ENCODE peak calls at places on chromosomes 3 and 15, in eight cellular contexts. J is B cell, P is keratinocyte, G is mesothelial cell of epicardium, M is SK-N-SH, H is kidney epithelial cell, L is neural progenitor cell, U is GM23338. W is an unnamed sample.

GRCh38 chr3:9072667-9073009 is 109.4 kb upstream of the RAD18 start:
- DNase-seq in P (no peak), G (no peak), U (no peak), J (no peak), H (no peak), M (no peak), L (no peak), W (no peak)

GRCh38 chr15:48360841-48361240 is 29.6 kb downstream of the DUT start:
- DNase-seq in H (no peak), U (peak), P (no peak), L (no peak), G (no peak), M (no peak), J (no peak), W (no peak)

GRCh38 chr3:38960953-38961622 is 90.7 kb downstream of the SCN11A start:
- DNase-seq in U (peak), M (peak), L (peak), P (no peak), H (no peak), J (no peak), G (no peak), W (no peak)

GRCh38 chr3:54324069-54324468 is 201.7 kb downstream of the CACNA2D3 start:
- DNase-seq in H (no peak), M (no peak), U (no peak), J (no peak), P (no peak), L (no peak), G (no peak), W (no peak)

GRCh38 chr15:37773111-37773860 is 161.2 kb upstream of the TMCO5A start:
- DNase-seq in M (no peak), P (no peak), H (no peak), L (no peak), J (no peak), G (no peak), U (no peak), W (no peak)

GRCh38 chr3:45906681-45907220 is 20.4 kb downstream of the CCR9 start:
- DNase-seq in H (no peak), P (no peak), M (peak), J (peak), U (peak), L (peak), G (no peak), W (no peak)

GRCh38 chr3:23288286-23288685 is 85.2 kb downstream of the UBE2E2 start:
- DNase-seq in U (no peak), P (no peak), L (no peak), J (no peak), H (no peak), M (no peak), G (no peak), W (no peak)

GRCh38 chr3:27114684-27115083 is 254.5 kb downstream of the NEK10 start:
- DNase-seq in U (no peak), J (no peak), P (no peak), H (no peak), L (no peak), G (no peak), M (no peak), W (no peak)

GRCh38 chr15:62262305-62262941 is 97.3 kb upstream of the C2CD4B start:
- DNase-seq in L (no peak), H (no peak), G (no peak), P (no peak), U (peak), M (no peak), J (no peak), W (no peak)

GRCh38 chr3:129542747-129543146 is 228 bp upstream of the H1-8 start:
- DNase-seq in P (no peak), L (no peak), U (no peak), M (no peak), G (no peak), H (no peak), J (no peak), W (no peak)

GRCh38 chr15:29570121-29570930 is 251.9 kb downstream of the TJP1 start:
- DNase-seq in J (no peak), G (no peak), P (no peak), U (peak), L (peak), H (no peak), M (peak), W (no peak)

GRCh38 chr15:82100116-82100795 is 54.4 kb upstream of the MEX3B start:
- DNase-seq in H (no peak), G (no peak), L (peak), U (peak), M (no peak), P (no peak), J (no peak), W (no peak)

GRCh38 chr3:190458040-190458439 is 8.3 kb upstream of the TMEM207 start:
- DNase-seq in G (no peak), M (no peak), L (no peak), J (no peak), U (peak), H (no peak), P (no peak), W (no peak)

GRCh38 chr3:50246517-50246954 is 10.5 kb downstream of the GNAI2 start:
- DNase-seq in P (peak), G (no peak), M (peak), L (peak), H (peak), U (peak), J (no peak), W (peak)

GRCh38 chr15:49875392-49875791 is 243.6 kb downstream of the ATP8B4 start:
- DNase-seq in G (no peak), M (no peak), H (no peak), U (peak), J (no peak), P (no peak), L (no peak), W (no peak)

GRCh38 chr15:38253448-38253847 is 812 bp downstream of the SPRED1 start:
- DNase-seq in U (peak), G (no peak), J (no peak), M (no peak), H (peak), L (peak), P (no peak), W (no peak)

GRCh38 chr15:82105458-82106205 is 59.8 kb upstream of the MEX3B start:
- DNase-seq in L (no peak), U (peak), P (no peak), H (no peak), M (no peak), G (no peak), J (no peak), W (no peak)

GRCh38 chr3:39809181-39809994 is at the start of gene MYRIP:
- DNase-seq in H (no peak), J (no peak), G (peak), U (peak), M (peak), P (no peak), L (peak), W (no peak)

GRCh38 chr15:32981536-32981935 is 213.0 kb downstream of the FMN1 start:
- DNase-seq in P (no peak), M (no peak), L (no peak), G (no peak), U (no peak), J (no peak), H (no peak), W (no peak)

GRCh38 chr3:56251343-56251945 is 216.8 kb downstream of the ERC2 start:
- DNase-seq in G (no peak), U (peak), J (no peak), H (no peak), L (peak), P (no peak), M (peak), W (no peak)

GRCh38 chr15:32952901-32953889 is 235.4 kb downstream of the GREM1 start:
- DNase-seq in M (no peak), L (peak), G (no peak), H (no peak), J (no peak), P (no peak), U (peak), W (no peak)

GRCh38 chr3:185788292-185788691 is 36.5 kb downstream of the IGF2BP2 start:
- DNase-seq in H (no peak), P (no peak), U (no peak), J (no peak), G (no peak), L (no peak), M (no peak), W (no peak)

GRCh38 chr3:38588995-38589937 is 60.2 kb downstream of the SCN5A start:
- DNase-seq in U (no peak), M (no peak), L (no peak), P (no peak), J (peak), H (no peak), G (peak), W (peak)

GRCh38 chr3:124562769-124563168 is 167.5 kb upstream of the UMPS start:
- DNase-seq in J (no peak), L (no peak), H (no peak), U (no peak), P (no peak), G (no peak), M (no peak), W (no peak)

GRCh38 chr15:42331235-42331634 is 28.1 kb upstream of the CAPN3 start:
- DNase-seq in L (no peak), H (no peak), G (no peak), M (no peak), J (no peak), P (no peak), U (no peak), W (no peak)

GRCh38 chr3:101043687-101044078 is 50.5 kb upstream of the ABI3BP start:
- DNase-seq in P (no peak), L (no peak), J (no peak), M (no peak), G (no peak), H (no peak), U (no peak), W (no peak)

GRCh38 chr3:138935864-138936762 is 10.8 kb downstream of the FOXL2 start:
- DNase-seq in P (no peak), G (peak), J (peak), H (no peak), L (peak), U (peak), M (peak), W (no peak)
- TF ChIP-seq CTCF in P (peak), G (peak), J (peak), H (peak), L (peak), U (peak), M (peak), W (peak)

DNA sequence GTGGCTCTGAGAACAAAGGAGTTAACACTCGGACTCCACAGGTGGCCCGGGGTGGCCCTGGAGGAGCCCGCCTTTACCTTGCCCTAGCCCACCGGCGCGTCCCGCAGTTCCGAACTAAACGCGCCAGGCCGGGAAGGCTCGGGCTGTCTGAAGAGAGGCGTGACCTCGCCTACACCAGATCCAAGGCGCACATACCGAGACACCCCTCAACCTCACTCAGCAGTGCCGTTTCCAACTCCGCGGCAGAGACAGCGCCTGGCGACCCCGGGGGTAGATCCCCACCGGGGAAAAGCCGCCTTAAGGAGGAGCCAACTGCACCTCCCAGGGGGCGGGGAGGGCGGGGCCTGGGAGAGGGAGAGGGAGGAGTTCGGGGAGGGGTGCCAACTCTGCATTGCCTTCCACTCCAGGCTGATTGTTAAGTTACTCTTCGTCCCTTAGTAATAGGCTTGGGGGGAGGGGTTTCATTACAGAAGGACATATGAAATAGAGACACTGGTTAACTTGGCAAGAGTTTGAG is at the start of gene DLG1:
- DNase-seq in L (peak), P (peak), G (peak), M (peak), H (no peak), J (peak), U (peak), W (peak)
- TF ChIP-seq CTCF in L (no peak), P (no peak), G (no peak), M (no peak), H (no peak), J (no peak), U (no peak), W (no peak)

GRCh38 chr15:73936181-73936580 is 9.9 kb downstream of the LOXL1 start:
- DNase-seq in M (peak), H (no peak), L (peak), J (no peak), U (peak), P (no peak), G (no peak), W (no peak)
- TF ChIP-seq CTCF in M (peak), H (peak), L (peak), J (no peak), U (no peak), P (peak), G (no peak), W (no peak)

DNA sequence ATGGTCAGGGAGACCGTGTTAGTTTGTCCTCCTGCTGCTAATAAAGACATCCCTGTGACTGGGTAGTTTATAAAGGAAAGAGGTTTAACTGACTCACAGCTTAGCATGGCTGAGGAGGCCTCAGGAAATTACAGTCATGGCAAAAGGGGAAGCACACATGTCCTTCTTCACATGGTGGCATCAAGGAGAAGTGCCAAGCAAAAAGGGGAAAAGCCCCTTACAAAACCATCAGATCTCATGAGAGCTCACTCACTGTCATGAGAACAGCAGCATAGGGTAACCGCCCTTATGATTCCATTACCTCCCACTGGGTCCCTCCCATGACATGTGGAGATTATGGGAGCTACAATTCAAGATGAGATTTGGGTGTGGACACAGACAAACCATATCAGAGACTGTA is 27.0 kb downstream of the TM2D3 start:
- DNase-seq in P (no peak), H (no peak), U (no peak), G (no peak), L (no peak), M (no peak), J (no peak), W (peak)
- TF ChIP-seq CTCF in P (no peak), H (no peak), U (no peak), G (no peak), L (no peak), M (no peak), J (no peak), W (no peak)

GRCh38 chr3:109363634-109364033 is 26.3 kb upstream of the DPPA4 start:
- DNase-seq in P (no peak), L (no peak), H (no peak), M (no peak), J (no peak), G (no peak), U (no peak), W (no peak)

GRCh38 chr3:109372639-109373038 is 35.3 kb upstream of the DPPA4 start:
- DNase-seq in M (no peak), P (no peak), L (no peak), H (no peak), J (no peak), G (no peak), U (no peak), W (no peak)

GRCh38 chr3:109364088-109364487 is 26.7 kb upstream of the DPPA4 start:
- DNase-seq in G (no peak), M (no peak), L (no peak), U (no peak), P (no peak), J (no peak), H (no peak), W (no peak)

GRCh38 chr3:109373933-109374332 is 36.6 kb upstream of the DPPA4 start:
- DNase-seq in H (no peak), U (no peak), L (no peak), M (no peak), G (no peak), P (no peak), J (no peak), W (no peak)

GRCh38 chr3:109369510-109369909 is 32.2 kb upstream of the DPPA4 start:
- DNase-seq in U (peak), G (no peak), L (peak), P (no peak), J (no peak), H (no peak), M (no peak), W (no peak)
- TF ChIP-seq CTCF in U (peak), G (no peak), L (peak), P (no peak), J (no peak), H (peak), M (peak), W (no peak)

GRCh38 chr15:66085128-66085527 is 168.4 kb downstream of the MEGF11 start:
- DNase-seq in G (no peak), U (peak), P (no peak), L (no peak), H (no peak), M (no peak), J (no peak), W (no peak)
- TF ChIP-seq CTCF in G (no peak), U (peak), P (no peak), L (peak), H (no peak), M (peak), J (peak), W (no peak)